ENCODE peak calls at places on chromosome 20, in five cellular contexts. A is neuronal stem cell, X is IMR-90, W is mesenchymal stem cell, D is H1. O is an unnamed sample.

GRCh38 chr20:62704341-62704948 is 4.2 kb upstream of the NTSR1 start:
- DNase-seq in W (peak), X (peak), D (no peak), A (no peak), O (no peak)

GRCh38 chr20:9409352-9409751 is 105.0 kb upstream of the LAMP5 start:
- DNase-seq in X (peak), D (no peak), W (peak), A (no peak), O (no peak)

GRCh38 chr20:58449703-58450138 is 60.7 kb downstream of the VAPB start:
- DNase-seq in D (no peak), W (no peak), X (no peak), A (no peak), O (no peak)

GRCh38 chr20:62500237-62500864 is 24.6 kb upstream of the GATA5 start:
- DNase-seq in W (peak), X (peak), D (peak), A (no peak), O (peak)

GRCh38 chr20:13649548-13649947 is 10.8 kb upstream of the TASP1 start:
- DNase-seq in D (peak), A (no peak), X (no peak), W (peak), O (peak)

GRCh38 chr20:56171087-56172012 is 77.2 kb upstream of the MC3R start:
- DNase-seq in X (no peak), W (no peak), D (no peak), A (no peak), O (no peak)

GRCh38 chr20:22430154-22430745 is 154.1 kb downstream of the FOXA2 start:
- DNase-seq in W (no peak), X (no peak), A (peak), D (peak), O (peak)

GRCh38 chr20:63823691-63824311 is 7.3 kb downstream of the ZBTB46 start:
- DNase-seq in D (no peak), X (no peak), W (peak), A (no peak), O (no peak)

GRCh38 chr20:39835040-39835842 is 853.8 kb downstream of the MAFB start:
- DNase-seq in A (no peak), X (no peak), D (no peak), W (no peak), O (no peak)

GRCh38 chr20:23141450-23142161 is 55.5 kb upstream of the CD93 start:
- DNase-seq in X (no peak), A (no peak), D (no peak), W (no peak), O (no peak)

GRCh38 chr20:21099653-21100589 is 6.2 kb downstream of the LINC00237 start:
- DNase-seq in W (peak), D (peak), A (no peak), X (peak), O (peak)

GRCh38 chr20:20009784-20010253 is 7.3 kb upstream of the NAA20 start:
- DNase-seq in W (peak), D (no peak), X (no peak), A (no peak), O (peak)

GRCh38 chr20:9829835-9830234 is 9.0 kb downstream of the PAK5 start:
- DNase-seq in D (peak), A (peak), W (no peak), X (no peak), O (peak)

GRCh38 chr20:57400262-57400701 is 9.1 kb downstream of the RBM38 start:
- DNase-seq in W (no peak), D (no peak), X (no peak), A (no peak), O (no peak)

GRCh38 chr20:36121981-36122930 is 32.3 kb upstream of the EPB41L1 start:
- DNase-seq in W (no peak), X (no peak), A (no peak), D (no peak), O (no peak)

GRCh38 chr20:43766395-43766794 is 39.6 kb upstream of the GTSF1L start:
- DNase-seq in D (no peak), A (no peak), X (no peak), W (no peak), O (no peak)

GRCh38 chr20:52983726-52984450 is 11.7 kb downstream of the TSHZ2 start:
- DNase-seq in A (no peak), D (peak), W (no peak), X (no peak), O (peak)

GRCh38 chr20:2745060-2745910 is 52.7 kb downstream of the EBF4 start:
- DNase-seq in D (no peak), W (no peak), A (no peak), X (no peak), O (no peak)
- H3K14ac ChIP-seq in D (no peak), W (no peak), A (no peak), X (no peak), O (no peak)

DNA sequence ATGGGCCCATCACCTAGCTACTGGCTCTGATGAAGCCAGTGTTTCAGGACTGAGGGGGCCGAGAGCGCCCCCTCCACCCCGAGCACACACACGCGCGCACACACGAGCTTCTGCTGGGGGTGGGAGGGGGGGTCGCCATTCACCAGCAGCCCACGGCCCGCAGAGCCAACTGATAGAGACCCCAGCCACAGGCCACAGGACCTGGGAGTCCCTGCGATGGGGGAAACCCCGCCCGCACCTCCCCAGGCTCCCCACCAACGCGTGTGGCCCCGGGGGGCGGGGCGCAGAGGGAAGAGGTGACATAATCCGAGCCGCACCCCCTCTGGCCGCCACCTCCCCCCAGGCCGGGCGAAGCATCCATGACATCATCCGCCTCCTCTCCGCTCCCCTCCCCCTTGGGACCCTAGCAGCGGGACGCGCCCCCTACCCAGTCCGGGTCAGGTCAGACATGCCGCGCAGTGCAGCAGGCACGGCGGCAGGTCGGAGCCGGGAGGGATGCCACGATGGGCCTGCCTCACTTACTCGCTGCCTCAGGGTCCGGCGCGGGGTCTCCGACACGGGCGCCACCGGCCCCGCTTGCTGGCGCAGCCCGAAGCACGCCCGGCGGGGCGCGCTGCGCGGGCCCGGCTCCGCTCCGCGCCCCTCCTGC is at the start of gene LZTS3:
- DNase-seq in W (peak), D (peak), A (peak), X (peak), O (peak)
- H3K14ac ChIP-seq in W (peak), D (peak), A (peak), X (peak), O (peak)

DNA sequence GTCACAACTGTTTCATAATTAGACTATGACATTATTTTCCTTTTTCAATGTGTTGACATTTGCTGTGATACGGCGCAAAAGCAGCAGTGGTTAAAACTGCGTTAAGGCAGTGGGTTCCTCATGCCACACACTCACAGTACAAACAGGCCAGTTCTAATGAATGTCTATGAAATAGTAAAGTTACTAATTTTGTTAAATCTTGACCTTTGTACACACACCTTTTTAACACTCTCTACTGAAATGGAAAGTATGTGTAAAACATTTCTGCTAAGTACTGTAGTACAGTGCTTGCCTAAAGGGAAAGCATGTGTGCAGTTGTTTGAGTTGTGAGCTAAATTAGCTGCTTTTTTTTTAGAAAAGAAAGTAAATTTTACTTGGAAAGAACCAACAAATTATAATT is 60.3 kb downstream of the CDS2 start:
- DNase-seq in X (no peak), D (no peak), W (no peak), A (no peak), O (no peak)
- H3K14ac ChIP-seq in X (no peak), D (no peak), W (no peak), A (no peak), O (no peak)

GRCh38 chr20:32494498-32495216 is 90.5 kb downstream of the NOL4L start:
- DNase-seq in A (no peak), W (no peak), X (no peak), D (no peak), O (peak)
- H3K14ac ChIP-seq in A (no peak), W (peak), X (no peak), D (no peak), O (no peak)

GRCh38 chr20:47456041-47456537 is 45.6 kb upstream of the NCOA3 start:
- DNase-seq in D (no peak), X (no peak), W (no peak), A (no peak), O (no peak)

GRCh38 chr20:47455133-47456040 is 46.3 kb upstream of the NCOA3 start:
- DNase-seq in X (no peak), D (no peak), A (no peak), W (peak), O (no peak)

GRCh38 chr20:47452736-47453161 is 48.9 kb upstream of the NCOA3 start:
- DNase-seq in W (no peak), A (no peak), X (no peak), D (no peak), O (no peak)

GRCh38 chr20:47453167-47453782 is 48.4 kb upstream of the NCOA3 start:
- DNase-seq in D (no peak), W (peak), X (peak), A (no peak), O (no peak)

DNA sequence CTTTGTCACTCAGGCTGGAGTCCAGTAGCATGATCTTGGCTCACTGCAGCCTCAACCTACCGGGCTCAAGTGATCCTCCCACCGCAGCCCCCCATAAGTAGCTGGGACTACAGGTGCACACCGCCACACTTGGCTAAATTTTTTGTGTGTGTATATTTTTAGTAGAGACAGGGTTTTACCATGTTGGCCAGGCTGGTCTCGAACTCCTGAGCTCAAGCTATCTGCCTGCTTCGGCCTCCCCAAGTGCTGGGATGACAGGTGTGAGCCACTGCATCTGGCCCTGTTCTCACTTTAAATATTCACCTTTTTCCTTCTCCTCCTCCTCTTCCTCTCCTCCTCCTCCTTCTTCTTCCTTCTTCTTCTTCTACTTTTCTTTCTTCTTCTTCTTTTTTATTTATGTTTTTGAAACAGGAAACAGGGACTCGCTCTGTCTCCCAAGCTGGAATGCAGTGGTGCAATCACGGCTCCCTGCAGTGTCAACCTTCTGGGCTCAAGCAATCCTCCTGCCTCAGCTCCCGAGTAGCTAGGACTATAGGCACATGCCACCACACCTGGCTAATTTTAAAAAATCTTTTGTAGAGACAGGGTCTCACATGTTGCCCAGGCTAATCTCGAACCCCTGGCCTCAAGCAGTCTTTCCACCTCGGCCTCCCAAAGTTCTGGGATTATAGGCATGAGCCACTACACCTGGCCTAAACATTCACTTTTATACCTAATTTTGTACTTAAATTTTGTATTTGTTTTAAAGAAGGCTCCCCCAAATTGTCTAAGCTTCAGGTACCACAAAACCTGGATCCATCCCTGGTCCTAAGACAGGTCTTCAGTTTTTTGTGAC is 47.2 kb upstream of the NCOA3 start:
- DNase-seq in D (no peak), X (no peak), W (no peak), A (no peak), O (no peak)
- H3K14ac ChIP-seq in D (no peak), X (no peak), W (no peak), A (no peak), O (no peak)

GRCh38 chr20:11451793-11452291 is 465.9 kb upstream of the BTBD3 start:
- DNase-seq in A (peak), D (no peak), X (peak), W (no peak), O (peak)
- H3K14ac ChIP-seq in A (no peak), D (peak), X (peak), W (no peak), O (no peak)